ENCODE peak calls at places on chromosomes 3 and 15, in eight cellular contexts. One of them, this sample, is unnamed.

GRCh38 chr15:71752604-71753289 is 57.6 kb upstream of the NR2E3 start:
- DNase-seq in hippocampal formation: no peak
- DNase-seq in activated T-cell treated with anti-CD3 and anti-CD28 coated beads, Interleukin-2, amount 50 U/mL, for 48 hours: peak; percentile 24
- DNase-seq in memory B cell: no peak
- DNase-seq in HEK293T: peak; percentile 48
- DNase-seq in fibroblast of lung: peak; percentile 97
- DNase-seq in KBM-7: peak; percentile 62
- DNase-seq in posterior vena cava: no peak
- DNase-seq in this sample: no peak

GRCh38 chr3:80060664-80061063 is 292.9 kb upstream of the ROBO1 start:
- DNase-seq in hippocampal formation: no peak
- DNase-seq in memory B cell: no peak
- DNase-seq in posterior vena cava: no peak
- DNase-seq in activated T-cell treated with anti-CD3 and anti-CD28 coated beads, Interleukin-2, amount 50 U/mL, for 48 hours: no peak
- DNase-seq in KBM-7: no peak
- DNase-seq in fibroblast of lung: peak; percentile 34
- DNase-seq in HEK293T: no peak
- DNase-seq in this sample: no peak

GRCh38 chr3:193878051-193878838 is 257.7 kb upstream of the HES1 start:
- DNase-seq in KBM-7: no peak
- DNase-seq in activated T-cell treated with anti-CD3 and anti-CD28 coated beads, Interleukin-2, amount 50 U/mL, for 48 hours: no peak
- DNase-seq in fibroblast of lung: peak; percentile 12
- DNase-seq in HEK293T: no peak
- DNase-seq in hippocampal formation: no peak
- DNase-seq in posterior vena cava: no peak
- DNase-seq in memory B cell: no peak
- DNase-seq in this sample: no peak

GRCh38 chr3:97952280-97952679 is 20.0 kb downstream of the RIOX2 start:
- DNase-seq in KBM-7: no peak
- DNase-seq in activated T-cell treated with anti-CD3 and anti-CD28 coated beads, Interleukin-2, amount 50 U/mL, for 48 hours: no peak
- DNase-seq in hippocampal formation: no peak
- DNase-seq in posterior vena cava: peak; percentile 82
- DNase-seq in memory B cell: no peak
- DNase-seq in HEK293T: no peak
- DNase-seq in fibroblast of lung: peak; percentile 92
- DNase-seq in this sample: no peak

GRCh38 chr3:155387571-155387970 is 94.1 kb upstream of the STRIT1 start:
- DNase-seq in memory B cell: no peak
- DNase-seq in hippocampal formation: no peak
- DNase-seq in posterior vena cava: no peak
- DNase-seq in fibroblast of lung: no peak
- DNase-seq in HEK293T: no peak
- DNase-seq in KBM-7: no peak
- DNase-seq in activated T-cell treated with anti-CD3 and anti-CD28 coated beads, Interleukin-2, amount 50 U/mL, for 48 hours: no peak
- DNase-seq in this sample: no peak

GRCh38 chr3:58640700-58641372 is 25.7 kb downstream of the FAM3D start:
- DNase-seq in fibroblast of lung: peak; percentile 67
- DNase-seq in hippocampal formation: peak; percentile 31
- DNase-seq in posterior vena cava: peak; percentile 90
- DNase-seq in HEK293T: peak; percentile 88
- DNase-seq in KBM-7: peak; percentile 61
- DNase-seq in memory B cell: peak; percentile 55
- DNase-seq in activated T-cell treated with anti-CD3 and anti-CD28 coated beads, Interleukin-2, amount 50 U/mL, for 48 hours: peak; percentile 75
- DNase-seq in this sample: peak; percentile 66

GRCh38 chr3:141370065-141370533 is 1.8 kb downstream of the ZBTB38 start:
- DNase-seq in KBM-7: peak; percentile 88
- DNase-seq in activated T-cell treated with anti-CD3 and anti-CD28 coated beads, Interleukin-2, amount 50 U/mL, for 48 hours: peak; percentile 48
- DNase-seq in posterior vena cava: no peak
- DNase-seq in hippocampal formation: peak; percentile 81
- DNase-seq in HEK293T: peak; percentile 84
- DNase-seq in memory B cell: peak; percentile 43
- DNase-seq in fibroblast of lung: peak; percentile 95
- DNase-seq in this sample: peak; percentile 78

GRCh38 chr3:137121704-137122314 is 164.0 kb downstream of the IL20RB start:
- DNase-seq in hippocampal formation: peak; percentile 1
- DNase-seq in KBM-7: peak; percentile 51
- DNase-seq in HEK293T: peak; percentile 47
- DNase-seq in fibroblast of lung: peak; percentile 29
- DNase-seq in posterior vena cava: no peak
- DNase-seq in memory B cell: no peak
- DNase-seq in activated T-cell treated with anti-CD3 and anti-CD28 coated beads, Interleukin-2, amount 50 U/mL, for 48 hours: no peak
- DNase-seq in this sample: peak; percentile 20

GRCh38 chr3:77412591-77412990 is 372.7 kb downstream of the ROBO2 start:
- DNase-seq in fibroblast of lung: no peak
- DNase-seq in HEK293T: no peak
- DNase-seq in memory B cell: no peak
- DNase-seq in KBM-7: no peak
- DNase-seq in activated T-cell treated with anti-CD3 and anti-CD28 coated beads, Interleukin-2, amount 50 U/mL, for 48 hours: no peak
- DNase-seq in hippocampal formation: no peak
- DNase-seq in posterior vena cava: no peak
- DNase-seq in this sample: no peak

GRCh38 chr15:84741151-84741550 is 7.2 kb upstream of the ZNF592 start:
- DNase-seq in hippocampal formation: no peak
- DNase-seq in memory B cell: no peak
- DNase-seq in fibroblast of lung: no peak
- DNase-seq in posterior vena cava: no peak
- DNase-seq in activated T-cell treated with anti-CD3 and anti-CD28 coated beads, Interleukin-2, amount 50 U/mL, for 48 hours: no peak
- DNase-seq in HEK293T: no peak
- DNase-seq in KBM-7: no peak
- DNase-seq in this sample: peak; percentile 55

GRCh38 chr3:46184469-46184868 is 23.6 kb downstream of the CCR1 start:
- DNase-seq in activated T-cell treated with anti-CD3 and anti-CD28 coated beads, Interleukin-2, amount 50 U/mL, for 48 hours: no peak
- DNase-seq in posterior vena cava: no peak
- DNase-seq in hippocampal formation: no peak
- DNase-seq in KBM-7: no peak
- DNase-seq in memory B cell: no peak
- DNase-seq in fibroblast of lung: peak; percentile 70
- DNase-seq in HEK293T: no peak
- DNase-seq in this sample: no peak

GRCh38 chr3:8651418-8652322 is 7.1 kb upstream of the SSUH2 start:
- DNase-seq in activated T-cell treated with anti-CD3 and anti-CD28 coated beads, Interleukin-2, amount 50 U/mL, for 48 hours: no peak
- DNase-seq in KBM-7: no peak
- DNase-seq in hippocampal formation: no peak
- DNase-seq in fibroblast of lung: no peak
- DNase-seq in memory B cell: no peak
- DNase-seq in HEK293T: no peak
- DNase-seq in posterior vena cava: no peak
- DNase-seq in this sample: peak; percentile 52

GRCh38 chr3:114411811-114412803 is 118.3 kb downstream of the TIGIT start:
- DNase-seq in KBM-7: no peak
- DNase-seq in activated T-cell treated with anti-CD3 and anti-CD28 coated beads, Interleukin-2, amount 50 U/mL, for 48 hours: peak; percentile 43
- DNase-seq in fibroblast of lung: peak; percentile 61
- DNase-seq in HEK293T: no peak
- DNase-seq in memory B cell: no peak
- DNase-seq in posterior vena cava: no peak
- DNase-seq in hippocampal formation: no peak
- DNase-seq in this sample: no peak

GRCh38 chr3:20669675-20670074 is 483.7 kb upstream of the SGO1 start:
- DNase-seq in fibroblast of lung: no peak
- DNase-seq in hippocampal formation: peak; percentile 7
- DNase-seq in memory B cell: no peak
- DNase-seq in HEK293T: no peak
- DNase-seq in KBM-7: no peak
- DNase-seq in posterior vena cava: no peak
- DNase-seq in activated T-cell treated with anti-CD3 and anti-CD28 coated beads, Interleukin-2, amount 50 U/mL, for 48 hours: no peak
- DNase-seq in this sample: no peak

GRCh38 chr3:45332493-45332892 is 55.9 kb upstream of the LARS2 start:
- DNase-seq in posterior vena cava: no peak
- DNase-seq in memory B cell: no peak
- DNase-seq in HEK293T: no peak
- DNase-seq in KBM-7: no peak
- DNase-seq in fibroblast of lung: no peak
- DNase-seq in hippocampal formation: no peak
- DNase-seq in activated T-cell treated with anti-CD3 and anti-CD28 coated beads, Interleukin-2, amount 50 U/mL, for 48 hours: no peak
- DNase-seq in this sample: no peak

GRCh38 chr3:59192473-59192872 is 142.6 kb upstream of the CFAP20DC start:
- DNase-seq in fibroblast of lung: peak; percentile 9
- DNase-seq in memory B cell: no peak
- DNase-seq in activated T-cell treated with anti-CD3 and anti-CD28 coated beads, Interleukin-2, amount 50 U/mL, for 48 hours: no peak
- DNase-seq in KBM-7: no peak
- DNase-seq in HEK293T: no peak
- DNase-seq in posterior vena cava: no peak
- DNase-seq in hippocampal formation: no peak
- DNase-seq in this sample: no peak

GRCh38 chr3:112378989-112379692 is 46.2 kb downstream of the CD200 start:
- DNase-seq in memory B cell: no peak
- DNase-seq in activated T-cell treated with anti-CD3 and anti-CD28 coated beads, Interleukin-2, amount 50 U/mL, for 48 hours: no peak
- DNase-seq in KBM-7: peak; percentile 70
- DNase-seq in posterior vena cava: no peak
- DNase-seq in HEK293T: no peak
- DNase-seq in hippocampal formation: no peak
- DNase-seq in fibroblast of lung: peak; percentile 97
- DNase-seq in this sample: no peak

GRCh38 chr15:25065876-25066275 is 111.1 kb downstream of the SNRPN start:
- DNase-seq in activated T-cell treated with anti-CD3 and anti-CD28 coated beads, Interleukin-2, amount 50 U/mL, for 48 hours: no peak
- DNase-seq in memory B cell: no peak
- DNase-seq in HEK293T: no peak
- DNase-seq in fibroblast of lung: no peak
- DNase-seq in hippocampal formation: no peak
- DNase-seq in posterior vena cava: peak; percentile 53
- DNase-seq in KBM-7: no peak
- DNase-seq in this sample: no peak

GRCh38 chr3:23548706-23549105 is 257.0 kb upstream of the UBE2E1 start:
- DNase-seq in activated T-cell treated with anti-CD3 and anti-CD28 coated beads, Interleukin-2, amount 50 U/mL, for 48 hours: no peak
- DNase-seq in posterior vena cava: no peak
- DNase-seq in fibroblast of lung: no peak
- DNase-seq in hippocampal formation: no peak
- DNase-seq in memory B cell: no peak
- DNase-seq in KBM-7: no peak
- DNase-seq in HEK293T: no peak
- DNase-seq in this sample: no peak

GRCh38 chr3:84755860-84756259 is 202.9 kb upstream of the CADM2 start:
- DNase-seq in fibroblast of lung: no peak
- DNase-seq in memory B cell: no peak
- DNase-seq in hippocampal formation: no peak
- DNase-seq in HEK293T: no peak
- DNase-seq in KBM-7: no peak
- DNase-seq in activated T-cell treated with anti-CD3 and anti-CD28 coated beads, Interleukin-2, amount 50 U/mL, for 48 hours: no peak
- DNase-seq in posterior vena cava: no peak
- DNase-seq in this sample: no peak

GRCh38 chr3:156643729-156644389 is 30.5 kb upstream of the TIPARP start:
- DNase-seq in posterior vena cava: no peak
- DNase-seq in fibroblast of lung: peak; percentile 27
- DNase-seq in HEK293T: no peak
- DNase-seq in hippocampal formation: no peak
- DNase-seq in activated T-cell treated with anti-CD3 and anti-CD28 coated beads, Interleukin-2, amount 50 U/mL, for 48 hours: peak; percentile 50
- DNase-seq in KBM-7: peak; percentile 99
- DNase-seq in memory B cell: no peak
- DNase-seq in this sample: no peak

GRCh38 chr3:184574552-184575430 is 13.2 kb downstream of the EPHB3 start:
- DNase-seq in posterior vena cava: no peak
- DNase-seq in activated T-cell treated with anti-CD3 and anti-CD28 coated beads, Interleukin-2, amount 50 U/mL, for 48 hours: no peak
- DNase-seq in hippocampal formation: no peak
- DNase-seq in HEK293T: no peak
- DNase-seq in KBM-7: no peak
- DNase-seq in memory B cell: no peak
- DNase-seq in fibroblast of lung: no peak
- DNase-seq in this sample: no peak

GRCh38 chr15:68187559-68187958 is 17.6 kb downstream of the CALML4 start:
- DNase-seq in posterior vena cava: no peak
- DNase-seq in hippocampal formation: peak; percentile 34
- DNase-seq in HEK293T: no peak
- DNase-seq in KBM-7: no peak
- DNase-seq in fibroblast of lung: peak; percentile 90
- DNase-seq in activated T-cell treated with anti-CD3 and anti-CD28 coated beads, Interleukin-2, amount 50 U/mL, for 48 hours: no peak
- DNase-seq in memory B cell: no peak
- DNase-seq in this sample: peak; percentile 80

GRCh38 chr15:99507016-99507731 is 58.6 kb upstream of the MEF2A start:
- DNase-seq in HEK293T: peak; percentile 35
- DNase-seq in posterior vena cava: peak; percentile 91
- DNase-seq in fibroblast of lung: peak; percentile 94
- DNase-seq in activated T-cell treated with anti-CD3 and anti-CD28 coated beads, Interleukin-2, amount 50 U/mL, for 48 hours: no peak
- DNase-seq in hippocampal formation: no peak
- DNase-seq in memory B cell: no peak
- DNase-seq in KBM-7: no peak
- DNase-seq in this sample: peak; percentile 40

GRCh38 chr15:52076889-52077781 is 35.4 kb downstream of the BCL2L10 start:
- DNase-seq in KBM-7: no peak
- DNase-seq in posterior vena cava: no peak
- DNase-seq in memory B cell: no peak
- DNase-seq in hippocampal formation: no peak
- DNase-seq in activated T-cell treated with anti-CD3 and anti-CD28 coated beads, Interleukin-2, amount 50 U/mL, for 48 hours: no peak
- DNase-seq in HEK293T: no peak
- DNase-seq in fibroblast of lung: peak; percentile 75
- DNase-seq in this sample: no peak

GRCh38 chr3:15794303-15794771 is 3.4 kb downstream of the ANKRD28 start:
- DNase-seq in fibroblast of lung: peak; percentile 92
- DNase-seq in KBM-7: peak; percentile 57
- DNase-seq in posterior vena cava: no peak
- DNase-seq in memory B cell: no peak
- DNase-seq in activated T-cell treated with anti-CD3 and anti-CD28 coated beads, Interleukin-2, amount 50 U/mL, for 48 hours: no peak
- DNase-seq in hippocampal formation: no peak
- DNase-seq in HEK293T: no peak
- DNase-seq in this sample: no peak

GRCh38 chr3:109369510-109369909 is 32.2 kb upstream of the DPPA4 start:
- DNase-seq in HEK293T: no peak
- DNase-seq in hippocampal formation: no peak
- DNase-seq in fibroblast of lung: no peak
- DNase-seq in KBM-7: peak; percentile 4
- DNase-seq in memory B cell: no peak
- DNase-seq in posterior vena cava: no peak
- DNase-seq in activated T-cell treated with anti-CD3 and anti-CD28 coated beads, Interleukin-2, amount 50 U/mL, for 48 hours: no peak
- DNase-seq in this sample: no peak

GRCh38 chr3:9916734-9917680 is at the start of gene IL17RC:
- DNase-seq in KBM-7: peak; percentile 84
- DNase-seq in activated T-cell treated with anti-CD3 and anti-CD28 coated beads, Interleukin-2, amount 50 U/mL, for 48 hours: peak; percentile 71
- DNase-seq in fibroblast of lung: peak; percentile 82
- DNase-seq in memory B cell: no peak
- DNase-seq in posterior vena cava: peak; percentile 95
- DNase-seq in hippocampal formation: peak; percentile 49
- DNase-seq in HEK293T: peak; percentile 80
- DNase-seq in this sample: peak; percentile 86